ENCODE peak calls at places on chromosomes 6 and 20, in five cellular contexts. V is fibroblast of mammary gland; E is GM23338; L is CD4-positive, alpha-beta memory T cell; T is heart right ventricle. C is an unnamed sample.

GRCh38 chr6:101935732-101936131 is 542.2 kb downstream of the GRIK2 start:
- DNase-seq in L (no peak), V (peak), E (no peak), T (no peak), C (no peak)

GRCh38 chr20:62936996-62937352 is 973 bp upstream of the GID8 start:
- DNase-seq in T (no peak), V (peak), E (no peak), L (no peak), C (no peak)

GRCh38 chr20:41340327-41341055 is at the start of gene LPIN3:
- DNase-seq in V (peak), T (peak), L (peak), E (peak), C (peak)

GRCh38 chr6:39865011-39865888 is 69.0 kb downstream of the MOCS1 start:
- DNase-seq in T (peak), V (peak), L (peak), E (peak), C (peak)

GRCh38 chr20:24452498-24453133 is 16.8 kb upstream of the SYNDIG1 start:
- DNase-seq in E (no peak), V (no peak), L (no peak), T (no peak), C (no peak)

GRCh38 chr6:27668442-27669275 is 195.8 kb upstream of the ZNF184 start:
- DNase-seq in L (no peak), T (no peak), E (peak), V (peak), C (no peak)

GRCh38 chr20:6994452-6994851 is 227.0 kb downstream of the BMP2 start:
- DNase-seq in T (no peak), E (no peak), L (no peak), V (peak), C (no peak)

GRCh38 chr20:34268851-34269668 is 27.8 kb downstream of the ASIP start:
- DNase-seq in V (peak), T (peak), E (peak), L (peak), C (peak)

GRCh38 chr6:145347256-145347655 is 388.1 kb downstream of the EPM2A start:
- DNase-seq in V (no peak), T (no peak), E (no peak), L (no peak), C (no peak)

GRCh38 chr6:5514353-5514752 is 253.0 kb downstream of the FARS2 start:
- DNase-seq in E (no peak), T (no peak), L (no peak), V (no peak), C (no peak)

GRCh38 chr20:38216201-38216600 is 44.3 kb downstream of the KIAA1755 start:
- DNase-seq in E (no peak), V (no peak), L (no peak), T (no peak), C (no peak)

GRCh38 chr20:9626357-9626756 is 112.0 kb downstream of the LAMP5 start:
- DNase-seq in T (no peak), E (no peak), L (no peak), V (no peak), C (no peak)

GRCh38 chr20:47073766-47074475 is 179.3 kb downstream of the EYA2 start:
- DNase-seq in T (no peak), L (no peak), E (no peak), V (no peak), C (no peak)

GRCh38 chr6:106728296-106728870 is 99.0 kb downstream of the QRSL1 start:
- DNase-seq in E (no peak), V (no peak), L (no peak), T (no peak), C (peak)

GRCh38 chr6:154534531-154534930 is 24.0 kb upstream of the CNKSR3 start:
- DNase-seq in T (no peak), V (no peak), E (no peak), L (no peak), C (no peak)
- H3K4me3 ChIP-seq in T (no peak), V (no peak), E (no peak), L (no peak), C (no peak)

GRCh38 chr6:26027491-26028211 is 59.6 kb upstream of the HFE start:
- DNase-seq in T (no peak), V (no peak), E (no peak), L (no peak), C (no peak)
- H3K4me3 ChIP-seq in T (peak), V (peak), E (peak), L (peak), C (peak)

GRCh38 chr6:117929501-117929900 is 22.4 kb downstream of the SLC35F1 start:
- DNase-seq in E (no peak), T (no peak), V (no peak), L (no peak), C (no peak)

GRCh38 chr6:117932001-117932400 is 24.9 kb downstream of the SLC35F1 start:
- DNase-seq in T (no peak), E (no peak), L (no peak), V (no peak), C (no peak)

GRCh38 chr6:117932676-117933075 is 25.6 kb downstream of the SLC35F1 start:
- DNase-seq in L (no peak), E (no peak), T (no peak), V (no peak), C (no peak)

GRCh38 chr6:117930645-117931044 is 23.6 kb downstream of the SLC35F1 start:
- DNase-seq in L (no peak), E (no peak), V (no peak), T (no peak), C (no peak)

GRCh38 chr6:117928833-117929232 is 21.8 kb downstream of the SLC35F1 start:
- DNase-seq in L (no peak), V (no peak), T (no peak), E (no peak), C (no peak)
- H3K4me3 ChIP-seq in L (no peak), V (no peak), T (no peak), E (no peak), C (no peak)

DNA sequence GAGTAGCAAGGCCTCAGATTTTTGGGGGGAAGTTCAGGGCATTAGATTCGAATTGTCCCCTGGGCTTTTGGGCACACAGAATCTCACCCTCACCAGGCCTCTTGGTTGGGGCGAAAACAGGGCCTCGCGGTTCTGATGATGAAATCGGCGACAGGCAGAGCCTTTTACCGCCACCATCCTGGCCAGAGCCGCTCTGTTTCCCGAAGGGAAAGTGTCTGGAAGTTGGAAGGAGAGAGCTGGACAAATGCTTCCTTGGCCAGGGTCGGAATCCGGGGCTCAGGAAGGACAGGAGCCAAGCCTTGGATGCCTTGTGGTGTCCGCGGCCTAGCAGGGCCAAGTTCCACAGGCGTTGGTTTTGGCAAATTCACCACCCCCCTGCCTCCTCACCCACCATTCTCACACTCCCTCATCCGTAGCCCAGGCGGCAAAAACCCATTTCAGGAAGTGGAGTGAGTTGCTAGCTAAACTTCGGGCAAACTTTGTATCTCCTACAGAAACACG is 3.5 kb upstream of the TFAP2A start:
- DNase-seq in E (no peak), V (no peak), T (no peak), L (no peak), C (no peak)
- H3K4me3 ChIP-seq in E (peak), V (no peak), T (no peak), L (no peak), C (no peak)

DNA sequence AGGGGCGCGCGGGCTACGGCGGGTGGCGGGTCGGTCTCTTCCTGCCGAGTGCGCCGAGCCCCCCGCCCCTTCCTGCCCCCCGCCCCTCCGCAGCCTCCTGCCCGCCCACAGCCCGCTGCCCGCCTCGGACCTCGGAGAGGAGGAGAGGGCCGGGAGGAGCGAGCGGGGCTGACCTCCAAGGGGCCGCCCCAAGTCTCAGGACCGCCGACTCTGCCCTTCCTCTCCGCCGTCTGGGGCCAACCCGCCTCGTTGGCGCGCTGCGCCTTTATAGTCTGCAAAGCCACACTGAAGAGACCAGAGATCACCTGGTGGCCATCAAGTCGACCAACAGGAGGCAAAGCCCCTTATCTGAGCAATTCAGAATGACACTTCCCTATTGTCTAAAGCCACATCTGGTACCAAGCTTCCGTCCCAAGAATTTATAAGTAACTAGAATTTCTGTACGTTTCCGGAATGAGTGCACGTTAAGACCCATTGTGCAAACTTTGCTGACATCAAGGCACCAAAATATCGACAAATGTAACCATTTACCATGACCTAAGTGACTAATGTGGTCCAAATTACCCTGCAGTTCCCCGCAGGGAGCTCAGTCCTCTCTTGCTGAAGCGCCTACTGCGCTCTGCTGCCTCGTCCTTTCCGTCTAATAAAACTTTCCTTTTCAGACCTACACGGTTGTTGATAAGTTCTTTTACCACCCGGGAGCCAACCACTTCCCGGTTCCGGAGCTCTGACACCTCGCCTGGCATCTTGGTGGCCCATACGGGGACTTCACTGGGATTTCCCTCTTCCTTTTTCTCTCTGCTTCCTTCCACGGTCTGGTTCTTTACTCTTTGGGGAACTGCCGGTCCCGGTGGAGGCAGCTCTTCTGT is at the start of gene CPXM1:
- DNase-seq in V (peak), L (no peak), E (peak), T (no peak), C (no peak)
- H3K4me3 ChIP-seq in V (peak), L (peak), E (peak), T (peak), C (peak)

GRCh38 chr6:41426888-41427641 is 91.7 kb downstream of the NCR2 start:
- DNase-seq in V (no peak), T (no peak), L (no peak), E (peak), C (no peak)
- H3K4me3 ChIP-seq in V (no peak), T (peak), L (no peak), E (peak), C (peak)

DNA sequence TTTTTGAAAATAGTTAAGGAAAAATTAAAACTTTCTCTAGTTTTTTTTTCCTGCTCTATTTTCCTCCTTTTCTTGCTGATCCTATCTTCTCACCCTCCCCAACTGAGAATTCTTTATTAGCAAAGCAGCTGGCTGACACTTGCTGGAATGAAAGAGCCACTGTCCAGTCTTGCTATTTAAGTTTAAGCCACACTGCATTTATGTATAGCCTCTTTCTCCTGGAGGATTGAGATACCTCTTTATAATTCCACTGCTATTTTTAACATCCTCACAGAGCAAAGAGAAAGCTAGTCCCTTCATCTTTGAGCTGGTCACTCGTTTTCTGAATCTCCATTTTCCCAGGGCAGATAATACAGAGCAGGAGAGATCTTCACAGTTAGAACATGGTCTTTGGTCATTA is 36.0 kb upstream of the EEF1A1 start:
- DNase-seq in T (no peak), L (no peak), V (no peak), E (no peak), C (no peak)
- H3K4me3 ChIP-seq in T (no peak), L (no peak), V (no peak), E (no peak), C (no peak)